ENCODE peak calls at places on chromosomes 7 and 10, in four cellular contexts. One of them, this sample, is unnamed.

GRCh38 chr10:100782845-100783244 is 37.5 kb downstream of the PAX2 start:
- DNase-seq in GM06990: no peak
- DNase-seq in body of pancreas: no peak
- DNase-seq in adipocyte: no peak
- DNase-seq in this sample: no peak

GRCh38 chr7:26948617-26949118 is 84.3 kb upstream of the SKAP2 start:
- DNase-seq in body of pancreas: no peak
- DNase-seq in adipocyte: no peak
- DNase-seq in GM06990: no peak
- DNase-seq in this sample: no peak

GRCh38 chr7:80643336-80643925 is 5.0 kb downstream of the CD36 start:
- DNase-seq in GM06990: no peak
- DNase-seq in body of pancreas: no peak
- DNase-seq in adipocyte: no peak
- DNase-seq in this sample: no peak

GRCh38 chr10:8042864-8043568 is 11.5 kb upstream of the GATA3 start:
- DNase-seq in adipocyte: no peak
- DNase-seq in body of pancreas: no peak
- DNase-seq in GM06990: no peak
- DNase-seq in this sample: no peak

GRCh38 chr7:47580175-47580701 is 1.7 kb downstream of the TNS3 start:
- DNase-seq in adipocyte: peak; percentile 42
- DNase-seq in body of pancreas: peak; percentile 86
- DNase-seq in GM06990: no peak
- DNase-seq in this sample: no peak

GRCh38 chr10:48748573-48748972 is 63.9 kb downstream of the WDFY4 start:
- DNase-seq in body of pancreas: no peak
- DNase-seq in GM06990: peak; percentile 29
- DNase-seq in adipocyte: no peak
- DNase-seq in this sample: no peak

GRCh38 chr10:65194131-65194530 is 1672.9 kb downstream of the REEP3 start:
- DNase-seq in GM06990: no peak
- DNase-seq in body of pancreas: no peak
- DNase-seq in adipocyte: peak; percentile 8
- DNase-seq in this sample: peak; percentile 19

GRCh38 chr10:59536151-59536550 is 173.5 kb downstream of the SLC16A9 start:
- DNase-seq in adipocyte: peak; percentile 89
- DNase-seq in body of pancreas: no peak
- DNase-seq in GM06990: no peak
- DNase-seq in this sample: peak; percentile 88

GRCh38 chr7:69434350-69434749 is 163.9 kb upstream of the AUTS2 start:
- DNase-seq in GM06990: peak; percentile 45
- DNase-seq in adipocyte: peak; percentile 81
- DNase-seq in body of pancreas: no peak
- DNase-seq in this sample: peak; percentile 98

GRCh38 chr7:151550601-151551286 is 31.0 kb upstream of the RHEB start:
- DNase-seq in GM06990: no peak
- DNase-seq in body of pancreas: peak; percentile 52
- DNase-seq in adipocyte: no peak
- DNase-seq in this sample: peak; percentile 82

GRCh38 chr7:18593602-18594279 is 98.2 kb downstream of the HDAC9 start:
- DNase-seq in body of pancreas: no peak
- DNase-seq in adipocyte: no peak
- DNase-seq in GM06990: no peak
- DNase-seq in this sample: no peak

GRCh38 chr10:80144302-80145131 is 12.0 kb downstream of the PLAC9 start:
- DNase-seq in adipocyte: no peak
- DNase-seq in body of pancreas: peak; percentile 41
- DNase-seq in GM06990: peak; percentile 43
- DNase-seq in this sample: no peak

GRCh38 chr10:74322565-74322964 is 171.5 kb downstream of the ADK start:
- DNase-seq in GM06990: no peak
- DNase-seq in adipocyte: no peak
- DNase-seq in body of pancreas: no peak
- DNase-seq in this sample: no peak

GRCh38 chr10:74333174-74333573 is 182.2 kb downstream of the ADK start:
- DNase-seq in GM06990: no peak
- DNase-seq in adipocyte: peak; percentile 89
- DNase-seq in body of pancreas: no peak
- DNase-seq in this sample: peak; percentile 93

GRCh38 chr10:74329873-74330272 is 178.9 kb downstream of the ADK start:
- DNase-seq in body of pancreas: no peak
- DNase-seq in adipocyte: no peak
- DNase-seq in GM06990: no peak
- DNase-seq in this sample: peak; percentile 67

GRCh38 chr10:74332398-74332797 is 181.4 kb downstream of the ADK start:
- DNase-seq in GM06990: no peak
- DNase-seq in body of pancreas: no peak
- DNase-seq in adipocyte: peak; percentile 74
- DNase-seq in this sample: peak; percentile 89

DNA sequence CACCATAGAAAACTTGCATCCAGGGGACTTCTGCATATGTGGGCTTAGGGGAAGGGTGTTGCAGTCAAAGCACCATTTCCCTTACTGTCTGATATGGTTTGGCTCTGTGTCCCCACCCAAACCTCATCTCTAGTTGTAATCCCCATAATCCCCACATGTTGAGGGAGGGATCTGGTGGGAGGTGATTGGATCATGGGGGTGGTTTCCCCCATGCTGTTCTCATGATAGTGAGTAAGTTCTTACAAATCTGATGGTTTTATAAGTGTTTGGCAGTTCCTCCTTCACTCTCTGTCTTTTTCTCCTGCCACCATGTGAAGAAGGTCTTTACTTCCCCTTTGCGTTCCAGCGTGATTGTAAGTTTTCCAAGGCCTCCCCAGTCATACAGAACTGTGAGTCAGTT is 177.4 kb downstream of the ADK start:
- DNase-seq in GM06990: no peak
- DNase-seq in adipocyte: no peak
- DNase-seq in body of pancreas: no peak
- DNase-seq in this sample: no peak
- H3K4me3 ChIP-seq in GM06990: no peak overlapping the region
- H3K4me3 ChIP-seq in adipocyte: no peak overlapping the region
- H3K4me3 ChIP-seq in body of pancreas: no peak overlapping the region
- H3K4me3 ChIP-seq in this sample: no peak overlapping the region

DNA sequence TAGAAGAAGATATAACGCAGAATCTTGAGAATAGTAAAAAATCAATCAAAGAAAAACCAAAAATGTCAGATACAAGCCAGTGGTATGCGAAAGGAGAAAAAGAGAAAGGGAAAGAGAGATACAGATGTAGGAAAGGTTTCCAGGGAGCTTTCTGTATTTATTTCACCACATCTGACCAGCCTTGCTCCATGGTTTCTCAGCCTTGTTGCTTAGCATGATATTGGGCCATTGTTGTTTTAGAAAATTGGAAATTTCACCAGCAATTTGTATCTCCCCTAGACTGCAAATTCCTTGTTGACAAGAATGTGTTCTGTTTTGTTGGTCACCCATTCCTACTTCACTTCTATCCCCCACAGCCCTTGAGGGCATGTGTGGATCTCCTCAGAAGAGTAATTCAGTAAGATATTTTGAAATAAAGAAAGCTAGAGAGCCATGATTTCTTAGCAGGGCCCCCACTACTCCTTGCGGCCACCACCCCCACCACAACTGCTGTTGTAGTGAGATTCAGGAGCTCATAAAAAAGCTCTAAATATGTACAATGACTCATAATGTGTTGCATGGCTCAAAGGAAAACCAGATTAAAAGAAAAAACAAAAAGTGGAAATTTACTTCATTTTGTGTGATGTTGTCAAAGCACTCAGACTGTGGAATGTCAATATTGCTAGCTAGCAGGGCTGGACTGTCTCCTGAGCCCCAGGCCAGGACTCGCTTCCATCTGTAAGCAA is 138.7 kb downstream of the CHRM2 start:
- DNase-seq in GM06990: no peak
- DNase-seq in adipocyte: peak; percentile 72
- DNase-seq in body of pancreas: no peak
- DNase-seq in this sample: peak; percentile 51
- H3K4me3 ChIP-seq in GM06990: no peak overlapping the region
- H3K4me3 ChIP-seq in adipocyte: no peak overlapping the region
- H3K4me3 ChIP-seq in body of pancreas: no peak overlapping the region
- H3K4me3 ChIP-seq in this sample: no peak overlapping the region

GRCh38 chr7:75914169-75914654 is 743 bp upstream of the POR start:
- DNase-seq in body of pancreas: peak; percentile 29
- DNase-seq in adipocyte: no peak
- DNase-seq in GM06990: no peak
- DNase-seq in this sample: no peak

GRCh38 chr7:75916259-75916658 is 1.3 kb downstream of the POR start:
- DNase-seq in adipocyte: no peak
- DNase-seq in body of pancreas: no peak
- DNase-seq in GM06990: no peak
- DNase-seq in this sample: no peak

GRCh38 chr7:75915416-75916156 is 631 bp downstream of the POR start:
- DNase-seq in body of pancreas: peak; percentile 36
- DNase-seq in GM06990: peak; percentile 33
- DNase-seq in adipocyte: peak; percentile 62
- DNase-seq in this sample: peak; percentile 29

GRCh38 chr7:75914655-75915415 is at the start of gene POR:
- DNase-seq in GM06990: peak; percentile 98
- DNase-seq in adipocyte: peak; percentile 97
- DNase-seq in body of pancreas: peak; percentile 97
- DNase-seq in this sample: peak; percentile 93

GRCh38 chr7:75916685-75917634 is 2.0 kb downstream of the POR start:
- DNase-seq in GM06990: no peak
- DNase-seq in adipocyte: no peak
- DNase-seq in body of pancreas: no peak
- DNase-seq in this sample: no peak
- H3K4me3 ChIP-seq in GM06990: no peak overlapping the region
- H3K4me3 ChIP-seq in adipocyte: peak overlapping the region; percentile 98
- H3K4me3 ChIP-seq in body of pancreas: no peak overlapping the region
- H3K4me3 ChIP-seq in this sample: no peak overlapping the region

DNA sequence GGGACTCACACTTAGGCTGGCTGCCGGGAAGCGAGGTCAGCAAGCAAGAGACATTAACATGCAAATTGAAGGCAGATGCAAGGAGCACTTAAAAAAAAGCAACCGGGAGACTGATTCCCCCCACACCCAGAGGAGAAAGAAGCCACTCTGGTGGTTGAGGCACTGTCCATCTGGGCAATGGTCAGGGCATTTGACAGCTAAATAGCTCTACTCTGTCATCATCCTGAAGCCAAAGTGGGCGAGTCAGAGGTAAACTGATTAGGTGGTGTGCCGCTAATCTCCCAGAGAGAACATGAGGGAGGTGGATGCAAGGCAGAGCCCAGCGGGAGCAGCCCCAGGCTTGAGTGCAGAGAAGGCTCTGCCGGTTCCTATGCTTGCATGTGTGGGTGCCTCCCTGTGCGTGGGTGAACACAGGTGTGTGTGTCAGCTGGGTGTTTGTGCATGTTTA is 100.6 kb downstream of the PLXNA4 start:
- DNase-seq in GM06990: no peak
- DNase-seq in adipocyte: no peak
- DNase-seq in body of pancreas: no peak
- DNase-seq in this sample: no peak
- H3K4me3 ChIP-seq in GM06990: no peak overlapping the region
- H3K4me3 ChIP-seq in adipocyte: no peak overlapping the region
- H3K4me3 ChIP-seq in body of pancreas: no peak overlapping the region
- H3K4me3 ChIP-seq in this sample: no peak overlapping the region